ENCODE peak calls at places on chromosomes 5 and 9, in eight cellular contexts. Z is cardiac fibroblast; O is CD4-positive, alpha-beta T cell; P is ascending aorta; I is AG10803; C is bronchial epithelial cell; U is uterus; M is tibial artery. Y is an unnamed sample.

GRCh38 chr9:74458832-74459231 is 38.3 kb upstream of the RORB start:
- DNase-seq in U (no peak), O (no peak), Z (no peak), P (no peak), C (no peak), I (no peak), M (no peak), Y (no peak)

GRCh38 chr5:74579215-74579614 is 61.3 kb downstream of the ENC1 start:
- DNase-seq in P (no peak), Z (peak), C (no peak), M (no peak), U (no peak), O (peak), I (no peak), Y (no peak)

GRCh38 chr5:79495311-79495710 is 18.6 kb downstream of the HOMER1 start:
- DNase-seq in M (no peak), I (no peak), P (no peak), Z (no peak), C (peak), O (no peak), U (no peak), Y (no peak)

GRCh38 chr9:120718328-120718727 is 4.1 kb upstream of the MEGF9 start:
- DNase-seq in Z (no peak), C (no peak), I (no peak), M (no peak), P (no peak), U (no peak), O (no peak), Y (no peak)

GRCh38 chr5:9375756-9376155 is 170.1 kb downstream of the SEMA5A start:
- DNase-seq in C (no peak), I (no peak), Z (no peak), P (no peak), O (no peak), U (no peak), M (no peak), Y (no peak)

GRCh38 chr5:124847907-124848306 is 101.5 kb upstream of the ZNF608 start:
- DNase-seq in O (no peak), Z (no peak), P (no peak), C (no peak), M (no peak), I (no peak), U (no peak), Y (no peak)

GRCh38 chr9:113694912-113695900 is 180.9 kb upstream of the ZNF618 start:
- DNase-seq in O (no peak), I (no peak), Z (no peak), M (no peak), U (no peak), C (no peak), P (no peak), Y (no peak)

GRCh38 chr5:10401499-10401898 is 40.2 kb upstream of the ROPN1L start:
- DNase-seq in Z (no peak), U (no peak), O (no peak), I (no peak), M (no peak), P (no peak), C (no peak), Y (no peak)

GRCh38 chr9:109303900-109304299 is 17.0 kb downstream of the EPB41L4B start:
- DNase-seq in C (no peak), I (no peak), P (no peak), M (no peak), O (no peak), U (no peak), Z (no peak), Y (no peak)

GRCh38 chr9:117839862-117840261 is 135.7 kb downstream of the TLR4 start:
- DNase-seq in C (no peak), O (no peak), P (no peak), Z (no peak), M (no peak), I (no peak), U (no peak), Y (no peak)

GRCh38 chr5:75050415-75050814 is 1.9 kb downstream of the GCNT4 start:
- DNase-seq in I (peak), Z (peak), P (no peak), M (no peak), U (no peak), C (no peak), O (no peak), Y (no peak)

GRCh38 chr9:29769019-29769418 is 2195.7 kb upstream of the C9orf72 start:
- DNase-seq in C (peak), P (no peak), U (no peak), Z (no peak), M (no peak), I (no peak), O (no peak), Y (no peak)

GRCh38 chr5:78300464-78301045 is 6.1 kb upstream of the AP3B1 start:
- DNase-seq in U (no peak), M (no peak), P (no peak), Z (peak), I (peak), O (no peak), C (peak), Y (no peak)

GRCh38 chr9:100013573-100013972 is 85.2 kb downstream of the ERP44 start:
- DNase-seq in C (no peak), P (no peak), I (no peak), O (no peak), M (no peak), U (no peak), Z (no peak), Y (no peak)

GRCh38 chr9:28215921-28216320 is 642.6 kb upstream of the C9orf72 start:
- DNase-seq in M (no peak), I (no peak), C (no peak), U (no peak), O (no peak), Z (no peak), P (no peak), Y (no peak)

GRCh38 chr5:109905906-109906305 is 216.2 kb downstream of the MAN2A1 start:
- DNase-seq in I (no peak), Z (no peak), U (no peak), M (no peak), P (no peak), C (peak), O (no peak), Y (no peak)

GRCh38 chr9:76333319-76333880 is 60.8 kb downstream of the RFK start:
- DNase-seq in I (no peak), C (no peak), U (no peak), O (no peak), M (no peak), Z (no peak), P (no peak), Y (no peak)

GRCh38 chr5:89071941-89072331 is 189.0 kb upstream of the MEF2C start:
- DNase-seq in P (no peak), M (no peak), U (no peak), C (no peak), I (no peak), O (no peak), Z (no peak), Y (no peak)

GRCh38 chr9:135605238-135605781 is 34.0 kb downstream of the GLT6D1 start:
- DNase-seq in P (no peak), M (no peak), O (no peak), U (no peak), I (no peak), Z (no peak), C (no peak), Y (peak)

GRCh38 chr5:146533260-146533857 is 17.4 kb upstream of the GPR151 start:
- DNase-seq in P (peak), I (peak), M (peak), C (peak), U (peak), Z (peak), O (peak), Y (peak)

GRCh38 chr9:114098660-114099522 is at the start of gene KIF12:
- DNase-seq in I (no peak), O (no peak), M (no peak), P (no peak), C (no peak), U (no peak), Z (no peak), Y (peak)

GRCh38 chr9:110650261-110650660 is 18.3 kb upstream of the MUSK start:
- DNase-seq in I (peak), O (no peak), M (no peak), U (no peak), Z (peak), C (no peak), P (no peak), Y (no peak)

GRCh38 chr5:87899109-87900100 is 369.2 kb downstream of the TMEM161B start:
- DNase-seq in Z (peak), P (no peak), C (no peak), I (no peak), U (peak), M (peak), O (no peak), Y (no peak)

GRCh38 chr9:91192785-91193657 is 168.7 kb downstream of the AUH start:
- DNase-seq in U (peak), O (no peak), M (peak), I (peak), C (peak), P (peak), Z (peak), Y (peak)

GRCh38 chr9:76576344-76576743 is 117.4 kb downstream of the GCNT1 start:
- DNase-seq in M (peak), U (no peak), O (peak), I (peak), P (peak), Z (peak), C (peak), Y (no peak)

GRCh38 chr9:79644601-79645000 is 72.8 kb downstream of the TLE4 start:
- DNase-seq in M (no peak), I (no peak), Z (no peak), P (no peak), O (no peak), U (no peak), C (no peak), Y (no peak)

GRCh38 chr9:87498046-87498815 is 564 bp downstream of the DAPK1 start:
- DNase-seq in I (no peak), Z (peak), C (no peak), M (no peak), U (peak), O (no peak), P (no peak), Y (peak)

GRCh38 chr9:19875291-19875910 is 86.6 kb upstream of the SLC24A2 start:
- DNase-seq in Z (peak), I (peak), P (no peak), C (no peak), O (no peak), U (no peak), M (no peak), Y (no peak)

GRCh38 chr9:95341262-95342011 is 23.9 kb upstream of the FANCC start:
- DNase-seq in C (peak), I (peak), M (no peak), U (no peak), O (no peak), Z (peak), P (no peak), Y (no peak)

DNA sequence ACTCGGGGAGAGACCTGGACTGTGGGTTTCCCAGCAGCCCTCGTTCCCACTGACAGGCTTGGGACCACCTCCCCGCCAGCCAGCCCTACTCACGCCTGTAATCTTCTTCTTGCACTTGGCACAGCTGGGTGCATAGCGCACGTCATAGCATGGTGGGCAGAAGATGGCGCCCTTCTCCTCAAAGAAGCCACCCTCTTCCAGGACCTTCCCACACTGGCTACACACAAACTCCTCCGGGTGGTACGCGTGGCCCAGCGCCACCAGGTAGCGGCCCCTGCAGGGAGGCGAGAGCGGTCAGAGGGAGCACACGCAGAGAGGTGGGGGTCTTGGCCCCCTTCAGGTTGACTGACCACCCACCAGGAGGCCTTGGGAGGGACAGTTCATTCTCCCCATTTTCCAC is 9.4 kb downstream of the PDLIM7 start:
- DNase-seq in Z (no peak), O (no peak), M (no peak), I (no peak), U (no peak), P (no peak), C (no peak), Y (no peak)
- TF ChIP-seq CTCF in Z (no peak), O (no peak), M (no peak), I (peak), U (no peak), P (no peak), C (no peak), Y (no peak)

GRCh38 chr9:129108805-129109370 is 1.7 kb downstream of the CRAT start:
- DNase-seq in P (no peak), U (peak), M (no peak), O (no peak), Z (no peak), I (no peak), C (no peak), Y (no peak)

GRCh38 chr9:129109952-129110739 is 447 bp downstream of the CRAT start:
- DNase-seq in I (peak), O (no peak), Z (peak), M (peak), C (no peak), P (peak), U (peak), Y (no peak)

GRCh38 chr9:129110740-129111142 is at the start of gene CRAT:
- DNase-seq in C (peak), Z (peak), U (peak), O (peak), P (peak), M (peak), I (peak), Y (peak)

GRCh38 chr9:129108083-129108804 is 2.3 kb downstream of the CRAT start:
- DNase-seq in U (no peak), C (no peak), O (no peak), P (no peak), M (no peak), Z (no peak), I (no peak), Y (no peak)

GRCh38 chr9:129109504-129109903 is 1.1 kb downstream of the CRAT start:
- DNase-seq in P (peak), I (peak), M (peak), O (no peak), Z (peak), U (peak), C (peak), Y (no peak)
- TF ChIP-seq CTCF in P (no peak), I (no peak), M (no peak), O (no peak), Z (no peak), U (no peak), C (no peak), Y (no peak)

DNA sequence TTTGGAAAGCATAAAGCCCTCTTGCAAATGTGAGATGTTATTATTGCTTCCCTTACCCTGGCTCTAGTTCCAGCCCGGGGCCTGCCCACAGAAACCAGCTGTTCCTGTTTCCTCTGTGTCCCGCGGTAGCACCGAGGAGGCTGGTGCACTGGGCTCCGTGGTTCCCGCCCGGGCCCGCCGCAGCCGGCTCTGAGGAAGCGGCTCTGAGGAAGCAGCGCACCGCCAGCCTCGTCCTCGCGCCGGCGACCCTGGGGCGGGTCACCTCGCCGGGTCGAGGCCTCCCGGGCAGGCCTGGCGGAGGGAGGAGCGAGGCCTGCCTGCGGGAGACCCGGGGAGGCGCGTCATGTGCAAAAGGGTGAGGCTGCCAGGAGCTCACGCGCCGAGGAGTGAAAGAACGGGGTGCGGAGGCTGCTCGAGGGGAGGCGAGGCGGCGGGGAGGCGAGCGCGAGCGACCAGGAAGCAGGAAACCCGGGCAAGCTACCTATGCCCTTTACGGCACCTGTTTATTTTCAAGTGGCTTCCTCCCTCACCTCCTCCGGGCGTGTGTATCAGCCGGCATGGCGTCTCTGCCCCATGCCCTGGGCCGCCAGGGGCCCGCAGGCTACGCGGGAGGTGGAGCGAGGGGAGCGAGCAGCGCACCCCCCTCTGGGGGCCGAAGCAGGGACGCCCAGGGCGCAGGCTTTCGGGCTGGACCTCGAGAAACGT is 61.3 kb upstream of the MEGF10 start:
- DNase-seq in P (peak), C (no peak), I (peak), O (peak), M (peak), Z (peak), U (peak), Y (peak)
- TF ChIP-seq CTCF in P (no peak), C (peak), I (peak), O (no peak), M (no peak), Z (peak), U (no peak), Y (no peak)

DNA sequence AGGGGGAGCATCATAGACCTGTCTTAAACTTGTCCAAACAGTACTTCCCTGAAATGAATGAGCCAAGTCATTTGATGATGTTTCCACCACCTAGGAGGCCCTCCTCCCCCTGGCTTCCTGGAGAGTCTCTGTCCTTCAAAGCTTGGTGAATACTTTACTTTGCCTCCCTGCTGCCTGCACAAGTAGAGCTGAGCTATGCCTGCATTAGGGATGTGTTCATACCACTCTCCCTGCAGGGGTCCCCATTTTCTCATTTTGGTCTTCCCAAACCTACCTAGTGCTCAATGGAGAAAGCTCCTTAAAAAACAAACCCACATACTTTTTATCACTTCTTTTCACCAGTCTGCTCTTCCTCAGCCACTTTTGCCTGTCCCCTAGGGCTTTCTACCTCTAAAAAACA is 7.7 kb downstream of the CCNI2 start:
- DNase-seq in I (peak), U (no peak), M (no peak), Z (peak), P (no peak), O (no peak), C (peak), Y (no peak)
- TF ChIP-seq CTCF in I (peak), U (peak), M (peak), Z (peak), P (no peak), O (no peak), C (no peak), Y (no peak)

GRCh38 chr5:170221319-170221718 is 11.5 kb upstream of the C5orf58 start:
- DNase-seq in P (no peak), U (no peak), M (no peak), Z (peak), O (no peak), C (no peak), I (peak), Y (no peak)
- TF ChIP-seq CTCF in P (no peak), U (no peak), M (no peak), Z (peak), O (no peak), C (no peak), I (peak), Y (no peak)

GRCh38 chr9:89357331-89358197 is 39.3 kb downstream of the SECISBP2 start:
- DNase-seq in I (no peak), Z (no peak), U (no peak), C (no peak), O (no peak), P (no peak), M (no peak), Y (no peak)
- TF ChIP-seq CTCF in I (no peak), Z (no peak), U (no peak), C (no peak), O (no peak), P (no peak), M (no peak), Y (no peak)

GRCh38 chr9:136852664-136853595 is 784 bp downstream of the MAMDC4 start:
- DNase-seq in U (no peak), M (no peak), Z (no peak), P (no peak), I (no peak), O (no peak), C (no peak), Y (peak)

GRCh38 chr9:136851941-136852663 is at the start of gene MAMDC4:
- DNase-seq in Z (no peak), P (no peak), C (no peak), M (no peak), O (no peak), I (no peak), U (no peak), Y (no peak)

GRCh38 chr9:136854113-136854841 is 2.1 kb downstream of the MAMDC4 start:
- DNase-seq in M (no peak), I (no peak), P (no peak), C (no peak), U (no peak), Z (no peak), O (peak), Y (peak)

GRCh38 chr9:136854842-136855460 is 2.8 kb downstream of the MAMDC4 start:
- DNase-seq in U (no peak), O (peak), C (no peak), P (no peak), Z (no peak), M (no peak), I (no peak), Y (no peak)

DNA sequence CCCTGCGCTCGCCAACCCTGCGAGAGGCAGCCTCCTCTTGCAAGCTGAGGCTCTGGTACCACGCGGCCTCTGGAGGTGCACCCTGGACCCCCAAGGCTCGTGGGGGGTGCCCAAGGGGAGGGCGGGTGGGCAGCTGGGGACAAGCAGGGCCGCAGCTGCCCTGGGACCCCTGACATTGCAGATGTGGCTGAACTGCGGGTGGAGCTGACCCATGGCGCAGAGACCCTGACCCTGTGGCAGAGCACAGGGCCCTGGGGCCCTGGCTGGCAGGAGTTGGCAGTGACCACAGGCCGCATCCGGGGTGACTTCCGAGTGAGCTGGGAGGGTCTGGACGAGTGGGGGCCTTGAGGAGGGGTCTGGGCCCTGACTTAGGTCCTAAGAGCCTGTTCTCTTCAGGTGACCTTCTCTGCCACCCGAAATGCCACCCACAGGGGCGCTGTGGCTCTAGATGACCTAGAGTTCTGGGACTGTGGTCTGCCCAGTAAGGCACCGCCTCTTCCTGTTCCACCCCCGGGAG is 1.5 kb downstream of the MAMDC4 start:
- DNase-seq in C (no peak), P (no peak), M (no peak), I (no peak), U (no peak), O (no peak), Z (no peak), Y (no peak)
- TF ChIP-seq CTCF in C (no peak), P (no peak), M (no peak), I (no peak), U (no peak), O (no peak), Z (no peak), Y (no peak)

DNA sequence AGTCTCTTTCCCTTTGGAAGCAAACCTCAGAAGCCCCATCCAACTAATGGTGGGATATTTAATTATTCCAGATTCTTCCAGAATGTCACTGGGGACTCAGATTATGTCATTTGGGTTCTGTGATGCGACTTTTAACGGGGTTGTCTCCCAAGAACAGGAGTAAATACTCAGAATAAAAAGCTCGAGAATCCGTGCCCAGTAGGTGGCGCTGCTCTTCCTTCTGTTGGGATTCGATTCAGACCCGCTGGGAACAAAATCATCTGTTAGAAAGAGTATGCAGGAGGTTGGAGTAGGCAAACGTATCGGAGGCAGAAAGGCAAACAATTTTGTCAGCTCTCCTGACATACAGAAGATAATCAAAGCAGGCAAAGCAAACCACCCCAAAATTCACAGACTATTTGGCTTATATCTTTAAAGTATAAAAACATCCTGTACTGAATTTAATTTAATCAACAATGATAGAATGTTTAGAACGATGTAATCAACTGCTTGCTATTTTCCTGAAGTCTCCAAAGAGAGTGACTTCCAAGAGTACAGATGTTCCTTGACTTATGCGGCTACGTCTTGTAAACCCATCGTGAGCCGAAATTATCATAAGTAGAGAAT is 169.9 kb upstream of the RAI14 start:
- DNase-seq in O (peak), C (peak), P (peak), I (peak), U (peak), Z (peak), M (peak), Y (peak)
- TF ChIP-seq CTCF in O (peak), C (peak), P (peak), I (peak), U (peak), Z (peak), M (peak), Y (peak)

Y was measured in mesothelial cell of epicardium.